ENCODE peak calls at places on chromosomes 1 and 21, in seven cellular contexts. J, T, Y, A, U, C and I are unnamed samples.
A peak's percentile ranks its signal among the peaks of the same experiment; 100 is the strongest.

GRCh38 chr1:229452956-229453801 is 19.3 kb upstream of the ACTA1 start:
- DNase-seq in J (peak; percentile 50), T (no peak), Y (peak; percentile 20), A (peak; percentile 1), U (no peak), C (peak; percentile 34), I (no peak)

GRCh38 chr1:51410568-51411460 is 80.5 kb upstream of the TTC39A start:
- DNase-seq in J (peak; percentile 47), T (no peak), Y (no peak), A (no peak), U (no peak), C (no peak), I (no peak)

GRCh38 chr1:25694591-25695007 is 78.0 kb downstream of the MAN1C1 start:
- DNase-seq in J (peak; percentile 65), T (no peak), Y (no peak), A (no peak), U (no peak), C (no peak), I (no peak)

GRCh38 chr1:21077085-21077484 is 99.6 kb downstream of the EIF4G3 start:
- DNase-seq in J (peak; percentile 55), T (no peak), Y (no peak), A (no peak), U (no peak), C (peak; percentile 81), I (no peak)

GRCh38 chr1:85134583-85135455 is 66.0 kb downstream of the SYDE2 start:
- DNase-seq in J (peak; percentile 86), T (no peak), Y (no peak), A (peak; percentile 18), U (no peak), C (peak; percentile 43), I (no peak)

GRCh38 chr1:116940809-116941640 is 31.3 kb downstream of the PTGFRN start:
- DNase-seq in J (no peak), T (no peak), Y (no peak), A (no peak), U (no peak), C (no peak), I (no peak)

GRCh38 chr1:226691257-226691656 is 47.8 kb downstream of the ITPKB start:
- DNase-seq in J (no peak), T (peak; percentile 46), Y (no peak), A (no peak), U (peak; percentile 64), C (no peak), I (no peak)

GRCh38 chr1:23561813-23562100 is 2.5 kb upstream of the ID3 start:
- DNase-seq in J (no peak), T (no peak), Y (no peak), A (no peak), U (no peak), C (peak; percentile 72), I (no peak)

GRCh38 chr1:54651608-54652007 is 10.0 kb downstream of the MROH7 start:
- DNase-seq in J (no peak), T (no peak), Y (no peak), A (no peak), U (no peak), C (no peak), I (no peak)

GRCh38 chr1:59767119-59767518 is 47.6 kb upstream of the HOOK1 start:
- DNase-seq in J (no peak), T (no peak), Y (no peak), A (no peak), U (no peak), C (no peak), I (no peak)

GRCh38 chr1:228339059-228339704 is 67.5 kb downstream of the TRIM11 start:
- DNase-seq in J (no peak), T (no peak), Y (no peak), A (no peak), U (no peak), C (no peak), I (no peak)

GRCh38 chr1:155200920-155201319 is 6.8 kb downstream of the THBS3 start:
- DNase-seq in J (no peak), T (no peak), Y (no peak), A (no peak), U (no peak), C (no peak), I (no peak)

GRCh38 chr1:226436855-226437491 is 29.1 kb upstream of the PARP1 start:
- DNase-seq in J (no peak), T (no peak), Y (no peak), A (no peak), U (no peak), C (no peak), I (no peak)

GRCh38 chr1:189654906-189655305 is 822.8 kb downstream of the BRINP3 start:
- DNase-seq in J (peak; percentile 65), T (no peak), Y (no peak), A (no peak), U (no peak), C (peak; percentile 70), I (no peak)

GRCh38 chr1:216005916-216006315 is 417.3 kb downstream of the USH2A start:
- DNase-seq in J (peak; percentile 71), T (no peak), Y (no peak), A (no peak), U (no peak), C (peak; percentile 16), I (no peak)

GRCh38 chr21:44842087-44842486 is 24.2 kb upstream of the SUMO3 start:
- DNase-seq in J (no peak), T (no peak), Y (no peak), A (no peak), U (no peak), C (no peak), I (no peak)

GRCh38 chr1:163035791-163036249 is 33.3 kb upstream of the RGS4 start:
- DNase-seq in J (peak; percentile 96), T (no peak), Y (no peak), A (no peak), U (no peak), C (peak; percentile 98), I (no peak)

GRCh38 chr1:187471555-187471954 is 642.8 kb downstream of the PLA2G4A start:
- DNase-seq in J (peak; percentile 56), T (no peak), Y (no peak), A (no peak), U (no peak), C (peak; percentile 76), I (no peak)

GRCh38 chr1:65703853-65704252 is 88.8 kb upstream of the PDE4B start:
- DNase-seq in J (no peak), T (no peak), Y (no peak), A (no peak), U (no peak), C (no peak), I (no peak)

GRCh38 chr1:159214149-159214760 is 9.6 kb downstream of the ACKR1 start:
- DNase-seq in J (peak; percentile 28), T (no peak), Y (peak; percentile 46), A (peak; percentile 20), U (peak; percentile 13), C (peak; percentile 58), I (peak; percentile 22)

GRCh38 chr1:167797005-167797404 is 75.2 kb downstream of the MPZL1 start:
- DNase-seq in J (peak; percentile 99), T (peak; percentile 82), Y (peak; percentile 20), A (no peak), U (no peak), C (peak; percentile 97), I (peak; percentile 59)

GRCh38 chr1:195697130-195697529 is 911.1 kb downstream of the KCNT2 start:
- DNase-seq in J (no peak), T (no peak), Y (no peak), A (no peak), U (no peak), C (no peak), I (no peak)

GRCh38 chr1:235703516-235703915 is 53.9 kb upstream of the GNG4 start:
- DNase-seq in J (peak; percentile 70), T (no peak), Y (no peak), A (no peak), U (no peak), C (peak; percentile 73), I (no peak)

GRCh38 chr1:226790545-226791181 is 51.6 kb upstream of the ITPKB start:
- DNase-seq in J (no peak), T (no peak), Y (no peak), A (no peak), U (no peak), C (no peak), I (no peak)

GRCh38 chr1:6475381-6476133 is 9.6 kb upstream of the TNFRSF25 start:
- DNase-seq in J (no peak), T (peak; percentile 52), Y (peak; percentile 68), A (no peak), U (peak; percentile 70), C (peak; percentile 60), I (no peak)

GRCh38 chr1:197093226-197093887 is 26.3 kb upstream of the F13B start:
- DNase-seq in J (no peak), T (no peak), Y (peak; percentile 52), A (no peak), U (no peak), C (no peak), I (no peak)

GRCh38 chr1:182035097-182035770 is 26.3 kb downstream of the ZNF648 start:
- DNase-seq in J (no peak), T (no peak), Y (no peak), A (no peak), U (no peak), C (no peak), I (no peak)

GRCh38 chr1:9302745-9303524 is 10.2 kb downstream of the SPSB1 start:
- DNase-seq in J (peak; percentile 97), T (no peak), Y (peak; percentile 60), A (no peak), U (no peak), C (peak; percentile 94), I (no peak)

GRCh38 chr1:229066591-229066990 is 204.3 kb upstream of the RAB4A start:
- DNase-seq in J (no peak), T (no peak), Y (no peak), A (no peak), U (no peak), C (no peak), I (no peak)

GRCh38 chr21:42151148-42152074 is 67.5 kb upstream of the ABCG1 start:
- DNase-seq in J (no peak), T (no peak), Y (no peak), A (no peak), U (no peak), C (no peak), I (no peak)

GRCh38 chr21:40835179-40835694 is 11.7 kb downstream of the DSCAM start:
- DNase-seq in J (no peak), T (no peak), Y (no peak), A (no peak), U (no peak), C (no peak), I (no peak)